ENCODE peak calls at places on chromosomes 5 and 9, in four cellular contexts. E is A549; A is CD8-positive, alpha-beta T cell; Z is AG10803. K is an unnamed sample.

GRCh38 chr5:122120957-122121356 is 8.4 kb upstream of the ZNF474 start:
- DNase-seq in E (peak), A (no peak), Z (peak), K (peak)

GRCh38 chr5:170333161-170333909 is 35.8 kb upstream of the LCP2 start:
- DNase-seq in E (no peak), A (peak), Z (no peak), K (no peak)

GRCh38 chr9:76323481-76323880 is 70.7 kb downstream of the RFK start:
- DNase-seq in E (peak), A (no peak), Z (no peak), K (no peak)

GRCh38 chr5:149445739-149446369 is 66.8 kb upstream of the IL17B start:
- DNase-seq in E (peak), A (no peak), Z (peak), K (peak)

GRCh38 chr9:124149992-124150391 is 107.8 kb upstream of the NEK6 start:
- DNase-seq in E (no peak), A (no peak), Z (no peak), K (no peak)

GRCh38 chr9:123225374-123225813 is 43.0 kb downstream of the STRBP start:
- DNase-seq in E (peak), A (peak), Z (peak), K (peak)

GRCh38 chr5:173745123-173745522 is 128.7 kb upstream of the BOD1 start:
- DNase-seq in E (no peak), A (no peak), Z (no peak), K (no peak)

GRCh38 chr5:172817664-172818063 is 16.4 kb upstream of the ERGIC1 start:
- DNase-seq in E (no peak), A (no peak), Z (no peak), K (no peak)

GRCh38 chr5:150428106-150428876 is 15.6 kb upstream of the CD74 start:
- DNase-seq in E (no peak), A (no peak), Z (no peak), K (no peak)

GRCh38 chr5:111224561-111224989 is 391 bp downstream of the CAMK4 start:
- DNase-seq in E (no peak), A (no peak), Z (no peak), K (no peak)

GRCh38 chr9:84705128-84705527 is 35.6 kb downstream of the NTRK2 start:
- DNase-seq in E (no peak), A (no peak), Z (no peak), K (no peak)

GRCh38 chr5:76403713-76403962 is 553 bp downstream of the IQGAP2 start:
- DNase-seq in E (peak), A (no peak), Z (no peak), K (no peak)

GRCh38 chr5:58156977-58157701 is 302.7 kb downstream of the PLK2 start:
- DNase-seq in E (no peak), A (no peak), Z (peak), K (no peak)

GRCh38 chr5:131974956-131975726 is 29.7 kb upstream of the MEIKIN start:
- DNase-seq in E (no peak), A (peak), Z (no peak), K (no peak)

GRCh38 chr5:127186657-127187056 is 103.9 kb upstream of the MEGF10 start:
- DNase-seq in E (peak), A (no peak), Z (no peak), K (no peak)

GRCh38 chr5:93349613-93350012 is 231.4 kb downstream of the NR2F1-AS1 start:
- DNase-seq in E (no peak), A (no peak), Z (peak), K (peak)

GRCh38 chr5:56638768-56639238 is 176.5 kb upstream of the MAP3K1 start:
- DNase-seq in E (no peak), A (no peak), Z (no peak), K (no peak)

GRCh38 chr9:94639045-94639995 is at the start of gene FBP1:
- DNase-seq in E (no peak), A (peak), Z (no peak), K (no peak)

GRCh38 chr5:135997936-135998335 is 30.9 kb upstream of the TGFBI start:
- DNase-seq in E (no peak), A (no peak), Z (no peak), K (no peak)

GRCh38 chr9:113155911-113156559 is 5.2 kb downstream of the SLC31A2 start:
- DNase-seq in E (no peak), A (no peak), Z (no peak), K (no peak)

GRCh38 chr9:127971357-127972315 is 9.2 kb downstream of the EEIG1 start:
- DNase-seq in E (no peak), A (peak), Z (peak), K (no peak)

GRCh38 chr9:74770508-74771261 is 117.0 kb downstream of the TRPM6 start:
- DNase-seq in E (peak), A (peak), Z (no peak), K (no peak)

GRCh38 chr5:166441-167372 is 24.6 kb upstream of the LRRC14B start:
- DNase-seq in E (no peak), A (no peak), Z (no peak), K (no peak)

GRCh38 chr9:20187318-20187717 is 398.5 kb upstream of the SLC24A2 start:
- DNase-seq in E (no peak), A (no peak), Z (no peak), K (no peak)

GRCh38 chr9:20189871-20190270 is 401.0 kb upstream of the SLC24A2 start:
- DNase-seq in E (no peak), A (no peak), Z (no peak), K (no peak)

GRCh38 chr9:20186823-20187222 is 398.0 kb upstream of the SLC24A2 start:
- DNase-seq in E (no peak), A (no peak), Z (no peak), K (no peak)

GRCh38 chr9:20186231-20186630 is 397.4 kb upstream of the SLC24A2 start:
- DNase-seq in E (no peak), A (no peak), Z (no peak), K (no peak)

DNA sequence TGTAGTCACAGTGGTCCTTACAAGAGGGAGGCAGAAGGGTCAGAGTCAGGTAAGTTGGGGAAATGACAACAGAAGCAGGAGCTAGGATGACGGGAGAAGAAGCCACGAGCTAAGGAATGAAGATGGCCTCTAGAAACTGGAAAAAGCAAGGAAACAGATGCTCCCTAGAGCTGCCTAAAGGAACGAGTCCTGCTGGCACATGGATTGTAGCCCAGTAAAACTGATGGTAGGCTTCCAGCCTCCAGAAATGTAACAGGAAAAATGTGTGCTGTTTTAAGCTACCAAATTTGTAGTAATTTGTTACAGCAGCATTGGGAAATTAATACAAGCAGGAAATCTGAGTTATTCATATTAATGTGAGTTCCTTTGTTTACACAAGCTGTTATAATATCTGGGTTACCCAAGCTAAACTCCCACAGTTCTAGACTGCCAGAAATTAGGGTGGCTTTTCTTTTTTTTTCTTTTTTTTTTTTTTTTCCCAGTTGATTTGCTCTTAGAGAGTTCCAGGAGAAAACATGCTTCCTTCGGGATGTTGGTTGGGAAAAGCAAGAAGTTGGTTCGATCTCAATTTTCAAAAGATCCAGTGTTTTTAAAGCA is 399.9 kb upstream of the SLC24A2 start:
- DNase-seq in E (no peak), A (no peak), Z (no peak), K (no peak)
- TF ChIP-seq CTCF in E (no peak), A (no peak), Z (no peak), K (no peak)

DNA sequence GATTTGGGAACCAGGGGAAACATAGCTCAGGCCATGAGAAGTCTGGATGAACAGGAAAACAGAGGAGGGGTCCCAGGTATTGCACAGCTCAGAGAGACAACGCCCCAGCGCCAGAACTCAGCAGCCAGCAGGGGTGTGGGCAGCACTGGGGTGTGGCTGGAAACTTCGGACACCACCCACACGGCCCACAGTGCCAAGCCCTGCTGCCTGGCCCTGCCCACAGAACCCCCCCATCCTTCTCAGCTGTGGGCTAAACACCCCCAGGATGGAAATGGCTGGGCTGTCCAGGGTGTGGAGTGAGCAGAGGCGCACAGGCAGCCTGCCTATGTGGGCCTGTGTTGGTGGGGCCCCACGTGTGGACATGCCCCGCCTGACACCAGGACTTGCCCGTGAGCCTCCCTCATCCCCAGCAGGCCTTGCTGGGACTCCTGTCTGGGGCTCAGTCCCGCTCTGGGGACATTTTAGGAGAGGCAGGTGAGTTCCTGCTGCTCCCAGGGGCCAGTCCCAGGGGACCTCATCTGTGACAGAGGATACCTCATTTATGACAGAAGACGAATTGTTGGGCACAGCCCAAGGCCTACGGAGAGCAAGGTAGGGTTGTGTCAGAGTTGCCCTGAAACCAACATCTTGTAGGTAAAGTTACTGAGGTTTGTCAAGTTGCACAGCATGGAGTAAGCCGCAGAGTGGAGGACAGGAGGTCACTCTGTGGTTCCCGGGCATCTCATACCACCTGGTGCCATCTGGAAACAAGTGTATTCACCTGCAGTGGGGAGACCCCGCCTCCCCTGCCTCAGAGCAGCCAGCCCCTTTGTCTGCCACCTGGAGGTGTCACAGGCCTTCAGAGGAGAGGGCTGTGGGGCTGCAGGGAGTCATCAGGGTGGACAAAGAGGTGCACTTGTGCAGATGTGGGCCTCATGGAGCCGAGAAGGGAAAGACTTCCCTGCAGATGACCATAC is 183.2 kb downstream of the AUH start:
- DNase-seq in E (no peak), A (peak), Z (no peak), K (no peak)
- TF ChIP-seq CTCF in E (no peak), A (no peak), Z (no peak), K (no peak)

DNA sequence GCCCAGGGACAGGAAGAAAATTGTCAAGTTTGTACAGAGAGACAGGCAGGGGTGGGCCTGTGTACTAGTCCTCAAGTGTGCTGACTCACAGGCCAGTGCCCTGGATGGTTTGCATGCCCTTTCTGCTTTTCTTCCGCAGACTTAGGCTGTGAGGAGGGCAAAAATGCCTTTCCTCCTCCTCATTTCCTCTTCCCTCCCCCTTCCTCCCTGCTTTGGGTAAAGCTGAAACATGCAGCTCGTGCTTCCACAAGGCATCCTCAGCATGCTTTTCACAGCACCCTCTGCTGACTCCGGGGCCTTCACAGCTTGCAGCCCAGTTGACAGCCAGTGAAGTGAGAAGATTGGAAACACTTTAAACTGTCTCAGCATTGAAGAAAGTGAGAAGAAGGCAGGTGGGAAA is 138.6 kb downstream of the GRIA1 start:
- DNase-seq in E (peak), A (no peak), Z (peak), K (peak)
- TF ChIP-seq CTCF in E (no peak), A (no peak), Z (peak), K (peak)

GRCh38 chr5:90909945-90910344 is 351.3 kb downstream of the ADGRV1 start:
- DNase-seq in E (no peak), A (no peak), Z (no peak), K (no peak)

GRCh38 chr5:90909091-90909503 is 350.5 kb downstream of the ADGRV1 start:
- DNase-seq in E (no peak), A (no peak), Z (peak), K (no peak)

GRCh38 chr5:90915393-90915792 is 356.8 kb downstream of the ADGRV1 start:
- DNase-seq in E (peak), A (no peak), Z (no peak), K (no peak)

DNA sequence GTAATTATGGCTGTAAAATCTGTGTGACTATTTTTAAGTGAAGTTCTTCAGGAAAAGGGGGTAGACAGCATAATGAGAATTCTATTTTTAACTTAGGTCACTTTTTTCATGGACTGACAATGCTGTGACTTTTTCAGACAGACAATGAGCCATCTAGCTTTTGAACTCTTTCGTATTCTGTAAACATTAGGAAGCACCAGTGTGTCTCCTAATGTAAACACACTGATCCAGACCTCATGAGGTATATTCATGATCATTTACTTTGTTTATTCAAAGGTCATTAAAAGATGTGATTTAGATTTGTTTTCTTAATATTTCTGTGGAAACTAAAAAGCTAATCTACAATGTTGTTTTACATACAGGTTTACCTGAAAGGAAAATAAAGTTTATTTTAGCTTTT is 352.6 kb downstream of the ADGRV1 start:
- DNase-seq in E (peak), A (no peak), Z (no peak), K (no peak)
- TF ChIP-seq CTCF in E (no peak), A (no peak), Z (no peak), K (no peak)

GRCh38 chr5:24642022-24642421 is 2.8 kb downstream of the CDH10 start:
- DNase-seq in E (peak), A (no peak), Z (peak), K (peak)
- TF ChIP-seq CTCF in E (peak), A (no peak), Z (peak), K (peak)

DNA sequence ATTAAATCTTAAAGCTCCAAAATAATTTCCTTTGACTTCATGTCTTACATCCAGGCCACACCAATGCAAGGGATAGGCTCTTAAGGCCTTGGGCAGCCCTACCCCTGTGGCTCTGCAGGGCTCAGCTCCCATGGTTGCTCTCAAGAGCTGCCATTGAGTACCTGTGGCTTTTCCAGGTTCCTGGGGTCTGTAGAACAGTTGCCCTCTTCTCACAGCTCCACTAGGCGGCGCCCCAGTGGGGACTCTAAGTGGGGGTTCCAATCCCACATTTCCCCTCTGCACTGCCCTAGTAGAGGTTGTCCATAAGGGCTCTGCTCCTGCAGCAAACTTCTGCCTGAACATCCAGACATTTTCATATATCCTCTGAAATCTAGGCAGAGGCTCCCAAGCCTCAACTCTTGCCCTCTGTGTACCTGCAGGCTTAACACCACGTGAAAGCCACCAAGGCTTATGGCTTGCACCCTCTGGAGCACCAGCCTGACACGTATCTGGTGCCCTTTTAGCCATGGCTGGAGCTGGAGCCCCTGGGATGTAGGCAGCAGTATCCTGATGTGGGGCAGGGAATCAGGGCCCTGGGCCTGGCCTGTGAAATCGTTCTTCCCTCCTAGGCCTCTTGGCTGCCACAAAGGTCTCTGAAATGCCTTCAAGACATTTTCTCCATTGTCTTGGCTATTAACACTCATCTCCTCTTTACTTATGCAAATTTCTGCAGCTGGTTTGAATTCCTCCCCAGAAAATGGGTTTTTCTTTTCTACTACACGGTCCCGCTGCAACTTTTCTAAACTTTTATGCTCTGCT is 185.1 kb downstream of the SMARCA2 start:
- DNase-seq in E (no peak), A (no peak), Z (no peak), K (no peak)
- TF ChIP-seq CTCF in E (no peak), A (no peak), Z (no peak), K (peak)

DNA sequence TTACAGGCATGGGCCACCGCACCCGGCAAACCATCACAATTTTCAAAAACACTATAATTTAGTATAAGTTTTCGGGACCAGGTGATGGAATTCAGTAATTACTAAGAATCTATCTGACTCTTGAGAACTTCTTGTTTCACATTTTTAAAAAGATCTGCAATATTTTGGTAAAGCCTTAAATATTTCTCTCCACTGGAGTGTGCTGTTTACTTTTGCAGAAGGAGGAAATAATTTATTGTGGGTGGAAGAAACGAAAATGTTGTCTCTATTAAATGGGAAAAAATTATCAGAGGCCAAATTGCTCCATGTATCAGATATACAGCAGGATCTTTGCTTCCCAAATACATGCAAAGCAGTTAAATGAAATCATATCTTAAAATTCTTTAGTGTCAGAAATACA is 566.8 kb upstream of the CYLC2 start:
- DNase-seq in E (no peak), A (no peak), Z (no peak), K (no peak)
- TF ChIP-seq CTCF in E (no peak), A (no peak), Z (no peak), K (no peak)

GRCh38 chr9:129500166-129500862 is 120.6 kb downstream of the C9orf50 start:
- DNase-seq in E (peak), A (no peak), Z (no peak), K (no peak)
- TF ChIP-seq CTCF in E (no peak), A (no peak), Z (no peak), K (no peak)

GRCh38 chr9:88672874-88673695 is 138.1 kb downstream of the NXNL2 start:
- DNase-seq in E (peak), A (no peak), Z (no peak), K (no peak)
- TF ChIP-seq CTCF in E (no peak), A (no peak), Z (no peak), K (peak)

DNA sequence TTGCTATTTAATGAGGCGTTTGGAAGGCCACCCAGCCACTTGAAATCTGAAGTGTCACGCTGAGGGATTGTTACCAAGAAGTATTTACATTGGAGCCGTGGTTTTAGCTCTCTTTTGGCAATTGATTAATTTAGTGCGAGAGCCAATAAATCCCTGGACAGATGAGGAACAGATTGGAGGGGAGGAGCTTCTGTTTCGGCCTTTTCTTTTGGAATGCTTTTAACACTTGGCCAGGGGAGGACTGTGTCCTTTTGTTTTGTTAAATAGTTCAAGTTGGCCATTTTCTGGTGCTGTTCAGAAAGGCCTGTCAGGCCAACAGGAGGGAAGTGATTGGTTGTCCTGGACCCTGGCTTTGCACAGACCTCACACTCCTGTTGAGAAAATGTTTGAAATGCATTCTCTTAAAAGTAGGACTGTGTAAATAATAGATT is 250.2 kb downstream of the PDZD2 start:
- DNase-seq in E (no peak), A (no peak), Z (no peak), K (no peak)
- TF ChIP-seq CTCF in E (no peak), A (no peak), Z (no peak), K (no peak)

K was measured in HFFc6.